ENCODE peak calls at places on chromosomes 4 and X, in five cellular contexts. D is A549, E is ovary, P is tibial nerve, C is transverse colon. V is an unnamed sample.

GRCh38 chr4:57110635-57111546 is 706 bp upstream of the IGFBP7 start:
- DNase-seq in P (peak), E (peak), C (peak), D (no peak), V (peak)

GRCh38 chr4:56691425-56691824 is 10.3 kb upstream of the HOPX start:
- DNase-seq in P (no peak), D (no peak), E (no peak), C (no peak), V (no peak)

GRCh38 chr4:181854142-181854541 is 389.1 kb upstream of the TENM3 start:
- DNase-seq in C (no peak), E (no peak), P (no peak), D (no peak), V (no peak)

GRCh38 chr4:114082348-114082747 is 102.9 kb upstream of the ARSJ start:
- DNase-seq in D (no peak), E (no peak), C (no peak), P (no peak), V (no peak)

GRCh38 chr4:70544279-70544870 is 26.0 kb downstream of the AMTN start:
- DNase-seq in E (no peak), P (no peak), D (no peak), C (no peak), V (no peak)

GRCh38 chr4:24470681-24471622 is 113.4 kb downstream of the DHX15 start:
- DNase-seq in E (peak), D (no peak), P (peak), C (peak), V (peak)

GRCh38 chr4:164803702-164804101 is 49.8 kb downstream of the SMIM31 start:
- DNase-seq in E (no peak), D (no peak), P (no peak), C (no peak), V (no peak)

GRCh38 chrX:49137492-49137891 is 14.0 kb upstream of the GPKOW start:
- DNase-seq in D (no peak), E (no peak), P (no peak), C (no peak), V (no peak)

GRCh38 chr4:152211936-152212675 is 323.8 kb downstream of the FBXW7 start:
- DNase-seq in P (no peak), E (no peak), D (no peak), C (no peak), V (no peak)

GRCh38 chrX:30830544-30830943 is 58.5 kb downstream of the TAB3 start:
- DNase-seq in P (no peak), C (no peak), D (no peak), E (no peak), V (no peak)

GRCh38 chr4:1027219-1027915 is 15.9 kb downstream of the FGFRL1 start:
- DNase-seq in P (no peak), C (no peak), D (no peak), E (no peak), V (no peak)

GRCh38 chr4:173450281-173450680 is 51.4 kb upstream of the SCRG1 start:
- DNase-seq in C (no peak), E (no peak), P (no peak), D (no peak), V (no peak)

GRCh38 chr4:32025840-32026459 is 1305.8 kb downstream of the PCDH7 start:
- DNase-seq in C (peak), P (no peak), D (peak), E (no peak), V (no peak)

GRCh38 chr4:8402181-8402597 is 38.3 kb downstream of the ACOX3 start:
- DNase-seq in C (no peak), P (no peak), E (peak), D (no peak), V (peak)

GRCh38 chr4:53484911-53485459 is 106.3 kb downstream of the LNX1 start:
- DNase-seq in P (no peak), C (no peak), E (no peak), D (no peak), V (no peak)

GRCh38 chrX:129540725-129541184 is 696 bp downstream of the OCRL start:
- DNase-seq in E (peak), D (peak), P (no peak), C (peak), V (peak)

GRCh38 chr4:129138762-129139496 is 43.0 kb downstream of the C4orf33 start:
- DNase-seq in C (no peak), D (no peak), E (no peak), P (no peak), V (no peak)

GRCh38 chr4:129144755-129145206 is 48.8 kb downstream of the C4orf33 start:
- DNase-seq in C (no peak), E (no peak), P (no peak), D (no peak), V (no peak)

GRCh38 chr4:129136433-129136832 is 40.5 kb downstream of the C4orf33 start:
- DNase-seq in D (no peak), C (no peak), E (no peak), P (no peak), V (no peak)

GRCh38 chr4:129143359-129143758 is 47.4 kb downstream of the C4orf33 start:
- DNase-seq in E (no peak), D (no peak), C (no peak), P (no peak), V (no peak)

GRCh38 chr4:129140521-129140920 is 44.6 kb downstream of the C4orf33 start:
- DNase-seq in E (no peak), D (no peak), C (no peak), P (no peak), V (no peak)
- TF ChIP-seq CTCF in E (no peak), D (no peak), C (no peak), P (no peak), V (no peak)

GRCh38 chr4:76053730-76054129 is 17.9 kb upstream of the CXCL11 start:
- DNase-seq in D (no peak), P (no peak), C (no peak), E (no peak), V (no peak)
- TF ChIP-seq EP300 in D (no peak), P (peak), C (no peak), E (no peak), V (no peak)

DNA sequence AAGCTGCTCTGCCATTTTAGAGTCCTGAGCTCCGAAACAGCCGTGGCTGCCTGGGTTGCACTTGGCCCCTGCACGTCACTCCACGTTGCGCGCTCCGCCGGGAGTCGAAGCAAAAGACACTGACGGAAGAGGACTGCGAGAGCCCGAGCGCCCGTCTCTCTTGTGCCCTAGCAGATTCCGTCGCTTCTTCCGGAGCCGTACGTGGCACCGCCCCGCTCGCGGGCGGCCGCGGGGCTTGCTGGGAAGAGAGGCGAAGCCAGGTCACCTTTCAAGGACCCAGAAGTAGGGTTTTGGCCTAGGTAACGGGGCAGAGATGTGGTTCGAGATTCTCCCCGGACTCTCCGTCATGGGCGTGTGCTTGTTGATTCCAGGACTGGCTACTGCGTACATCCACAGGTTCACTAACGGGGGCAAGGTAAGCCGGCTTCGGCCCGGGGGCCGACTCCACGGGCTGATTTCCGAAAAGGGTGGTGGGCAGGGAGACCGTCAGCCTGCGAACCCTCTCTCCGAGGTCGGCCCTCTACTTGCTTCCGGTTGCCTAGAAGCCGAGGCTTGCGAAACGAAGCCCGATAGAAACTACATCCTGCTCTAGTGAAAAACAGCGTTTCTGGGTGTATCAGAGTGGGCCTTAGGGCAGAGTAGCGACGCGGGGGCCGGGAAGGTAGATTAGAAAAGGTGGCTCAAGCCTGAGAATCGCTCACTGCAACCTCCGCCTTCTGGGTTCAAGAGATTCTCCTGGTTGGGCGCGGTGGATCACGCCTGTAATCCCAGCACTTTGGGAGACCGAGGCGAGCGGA is at the start of the genes NDUFA1 and RNF113A:
- DNase-seq in C (peak), P (peak), E (peak), D (peak), V (peak)
- TF ChIP-seq POLR2A in C (peak), P (peak), E (peak), D (peak), V (peak)

GRCh38 chr4:169612869-169613859 is 781 bp upstream of the NEK1 start:
- DNase-seq in E (peak), D (peak), P (peak), C (peak), V (peak)

GRCh38 chr4:169617306-169617705 is 3.1 kb upstream of the CLCN3 start:
- DNase-seq in D (no peak), E (no peak), P (no peak), C (no peak), V (no peak)

GRCh38 chr4:169615467-169616106 is 3.2 kb upstream of the NEK1 start:
- DNase-seq in C (no peak), P (no peak), E (no peak), D (no peak), V (no peak)

GRCh38 chr4:169611157-169611556 is 1.2 kb downstream of the NEK1 start:
- DNase-seq in C (no peak), E (no peak), P (no peak), D (no peak), V (no peak)

DNA sequence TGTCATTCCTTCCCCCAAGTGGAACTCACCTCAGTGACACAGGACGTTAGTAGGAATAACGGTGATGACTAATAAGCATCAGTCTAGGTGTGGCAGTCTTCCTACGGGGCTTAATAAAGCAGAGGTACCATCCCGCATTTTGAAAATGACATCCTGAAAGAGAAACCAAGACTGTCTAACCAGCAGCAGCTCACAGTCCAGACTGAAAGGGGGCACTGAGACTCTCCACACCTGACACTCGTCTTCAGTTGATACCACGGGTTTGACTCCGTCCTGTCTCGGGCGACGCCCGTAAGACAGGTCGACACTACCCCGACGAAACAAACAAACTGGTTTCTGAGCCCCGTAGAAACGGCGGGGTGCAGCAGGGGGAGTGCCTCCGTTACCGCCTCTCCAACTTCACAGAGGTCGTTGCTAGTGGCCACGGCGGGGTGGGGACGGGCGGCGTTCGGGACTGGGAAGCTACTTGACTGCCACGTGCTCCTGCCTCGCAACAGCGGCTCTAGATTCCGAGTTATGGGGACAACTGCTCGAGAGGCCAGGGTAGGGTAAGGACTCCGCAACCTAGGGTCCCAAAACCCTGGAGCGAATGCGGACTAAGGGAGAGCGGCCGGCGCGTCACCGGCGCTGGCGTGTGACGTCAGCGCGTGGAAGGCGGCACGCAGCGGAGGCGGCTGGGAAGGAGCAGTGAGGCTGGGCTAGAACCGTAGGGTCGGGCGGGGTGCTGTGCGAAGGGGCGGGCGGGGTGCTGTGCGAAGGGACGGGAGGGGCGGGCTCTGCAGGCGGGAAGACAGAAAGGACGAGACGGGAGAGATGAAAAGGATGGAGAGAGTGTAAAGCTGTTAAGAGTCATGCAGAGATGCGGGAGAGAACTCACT is at the start of gene NEK1:
- DNase-seq in P (peak), C (peak), E (peak), D (peak), V (peak)
- TF ChIP-seq CTCF in P (no peak), C (peak), E (peak), D (no peak), V (no peak)

GRCh38 chr4:78136109-78137081 is 79.3 kb downstream of the FRAS1 start:
- DNase-seq in E (no peak), D (no peak), C (no peak), P (no peak), V (no peak)
- TF ChIP-seq EP300 in E (no peak), D (no peak), C (no peak), P (no peak), V (no peak)

DNA sequence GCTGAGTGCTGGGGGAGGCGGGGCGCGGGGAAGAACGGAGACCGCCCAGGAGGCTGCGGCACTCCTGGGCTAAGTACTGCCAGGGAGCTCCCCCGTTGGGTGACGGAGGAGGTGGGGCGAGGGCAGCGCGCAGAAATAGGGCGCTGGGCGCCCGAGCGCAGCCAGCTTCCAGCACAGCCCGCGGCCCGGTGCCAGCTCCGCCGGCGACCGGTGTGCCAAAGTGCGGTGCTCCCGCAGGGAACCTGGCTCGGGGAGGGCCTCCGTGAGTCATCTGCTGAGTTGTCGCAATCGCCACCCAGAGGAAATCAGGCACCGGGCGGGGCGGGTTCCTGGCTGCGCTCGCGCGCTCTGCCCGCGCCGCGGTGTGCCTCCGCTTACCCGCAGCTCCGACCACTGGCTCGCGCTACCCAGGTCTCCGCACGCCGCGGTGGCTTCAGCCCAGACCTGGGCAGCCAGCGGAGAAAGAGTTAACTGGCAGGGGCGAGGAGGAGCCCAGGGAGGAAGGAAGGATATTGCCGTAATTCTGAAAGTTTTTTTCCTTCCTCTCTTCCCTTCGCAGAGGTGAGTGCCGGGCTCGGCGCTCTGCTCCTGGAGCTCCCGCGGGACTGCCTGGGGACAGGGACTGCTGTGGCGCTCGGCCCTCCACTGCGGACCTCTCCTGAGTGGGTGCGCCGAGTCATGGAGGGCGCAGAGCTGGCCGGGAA is at the start of gene GPAT3:
- DNase-seq in D (peak), E (peak), C (peak), P (peak), V (peak)
- TF ChIP-seq POLR2A in D (no peak), E (peak), C (peak), P (peak), V (peak)

GRCh38 chrX:148885203-148885602 is 384.8 kb downstream of the AFF2 start:
- DNase-seq in E (no peak), C (no peak), D (no peak), P (no peak), V (no peak)
- TF ChIP-seq CTCF in E (no peak), C (no peak), D (no peak), P (no peak), V (no peak)

V was measured in sigmoid colon.